ENCODE peak calls at places on chromosomes 2 and 18, in seven cellular contexts. One of them, this sample, is unnamed.

GRCh38 chr18:43081396-43081795 is 34.1 kb downstream of the RIT2 start:
- DNase-seq in GM23338: no peak
- DNase-seq in SK-N-SH: no peak
- DNase-seq in HepG2: no peak
- DNase-seq in A549: no peak
- DNase-seq in HL-60: no peak
- DNase-seq in K562: no peak
- DNase-seq in this sample: no peak

GRCh38 chr2:45786831-45787357 is 135.4 kb downstream of the PRKCE start:
- DNase-seq in GM23338: peak; percentile 25
- DNase-seq in SK-N-SH: no peak
- DNase-seq in A549: no peak
- DNase-seq in HL-60: no peak
- DNase-seq in HepG2: no peak
- DNase-seq in K562: no peak
- DNase-seq in this sample: no peak

GRCh38 chr2:140542627-140543026 is 1588.2 kb downstream of the LRP1B start:
- DNase-seq in SK-N-SH: no peak
- DNase-seq in A549: no peak
- DNase-seq in GM23338: no peak
- DNase-seq in HepG2: no peak
- DNase-seq in K562: no peak
- DNase-seq in HL-60: no peak
- DNase-seq in this sample: no peak

GRCh38 chr2:40129725-40130124 is 322.2 kb downstream of the SLC8A1 start:
- DNase-seq in K562: no peak
- DNase-seq in HL-60: no peak
- DNase-seq in GM23338: no peak
- DNase-seq in HepG2: no peak
- DNase-seq in SK-N-SH: no peak
- DNase-seq in A549: no peak
- DNase-seq in this sample: no peak

GRCh38 chr18:73918816-73919215 is 228.8 kb downstream of the FBXO15 start:
- DNase-seq in K562: no peak
- DNase-seq in HL-60: no peak
- DNase-seq in SK-N-SH: no peak
- DNase-seq in GM23338: no peak
- DNase-seq in HepG2: no peak
- DNase-seq in A549: no peak
- DNase-seq in this sample: no peak

GRCh38 chr2:188889187-188889586 is 85.0 kb upstream of the COL3A1 start:
- DNase-seq in GM23338: no peak
- DNase-seq in SK-N-SH: no peak
- DNase-seq in HL-60: no peak
- DNase-seq in K562: no peak
- DNase-seq in A549: no peak
- DNase-seq in HepG2: no peak
- DNase-seq in this sample: no peak

GRCh38 chr2:226794751-226795171 is 4.9 kb downstream of the IRS1 start:
- DNase-seq in HL-60: no peak
- DNase-seq in K562: no peak
- DNase-seq in GM23338: peak; percentile 43
- DNase-seq in SK-N-SH: peak; percentile 24
- DNase-seq in HepG2: no peak
- DNase-seq in A549: no peak
- DNase-seq in this sample: no peak

GRCh38 chr2:65576861-65577601 is 144.6 kb upstream of the SPRED2 start:
- DNase-seq in A549: peak; percentile 82
- DNase-seq in K562: no peak
- DNase-seq in GM23338: peak; percentile 22
- DNase-seq in SK-N-SH: no peak
- DNase-seq in HepG2: peak; percentile 91
- DNase-seq in HL-60: no peak
- DNase-seq in this sample: peak; percentile 84

GRCh38 chr2:178242552-178242883 is 48.2 kb downstream of the OSBPL6 start:
- DNase-seq in A549: no peak
- DNase-seq in GM23338: no peak
- DNase-seq in HL-60: no peak
- DNase-seq in HepG2: no peak
- DNase-seq in K562: no peak
- DNase-seq in SK-N-SH: no peak
- DNase-seq in this sample: no peak

GRCh38 chr2:128637481-128638155 is 318.9 kb upstream of the HS6ST1 start:
- DNase-seq in HL-60: no peak
- DNase-seq in A549: no peak
- DNase-seq in K562: no peak
- DNase-seq in HepG2: no peak
- DNase-seq in GM23338: no peak
- DNase-seq in SK-N-SH: no peak
- DNase-seq in this sample: no peak

GRCh38 chr2:116669782-116670181 is 1144.7 kb upstream of the DDX18 start:
- DNase-seq in HepG2: no peak
- DNase-seq in SK-N-SH: no peak
- DNase-seq in GM23338: no peak
- DNase-seq in K562: no peak
- DNase-seq in A549: no peak
- DNase-seq in HL-60: no peak
- DNase-seq in this sample: peak; percentile 10

DNA sequence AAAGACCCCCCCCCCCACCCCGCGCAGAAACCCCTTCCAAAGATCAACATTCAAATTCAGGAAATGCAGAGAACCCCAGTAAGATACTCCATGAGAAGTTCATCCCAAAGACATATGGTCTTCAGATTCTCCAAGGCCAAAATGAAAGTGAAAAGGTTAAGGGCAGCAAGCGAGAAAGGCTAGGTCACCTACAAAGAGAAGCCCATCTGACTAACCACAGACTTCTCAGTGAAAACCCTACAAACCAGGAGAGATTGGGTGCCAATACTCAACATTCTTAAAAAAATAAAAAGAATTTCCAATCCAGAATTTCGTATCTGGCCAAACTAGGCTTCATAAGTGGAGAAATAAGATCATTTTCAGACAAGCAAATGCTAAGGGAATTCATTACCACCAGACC is 175.2 kb downstream of the RND3 start:
- DNase-seq in K562: no peak
- DNase-seq in HepG2: no peak
- DNase-seq in HL-60: no peak
- DNase-seq in GM23338: no peak
- DNase-seq in A549: no peak
- DNase-seq in SK-N-SH: no peak
- DNase-seq in this sample: no peak
- TF ChIP-seq REST in K562: no peak
- TF ChIP-seq REST in HepG2: no peak
- TF ChIP-seq REST in HL-60: no peak
- TF ChIP-seq REST in GM23338: no peak
- TF ChIP-seq REST in A549: no peak
- TF ChIP-seq REST in SK-N-SH: no peak
- TF ChIP-seq REST in this sample: no peak

GRCh38 chr2:224498991-224499390 is 86.2 kb downstream of the CUL3 start:
- DNase-seq in HepG2: no peak
- DNase-seq in HL-60: no peak
- DNase-seq in K562: no peak
- DNase-seq in SK-N-SH: no peak
- DNase-seq in A549: no peak
- DNase-seq in GM23338: no peak
- DNase-seq in this sample: no peak
- TF ChIP-seq REST in HepG2: no peak
- TF ChIP-seq REST in HL-60: no peak
- TF ChIP-seq REST in K562: no peak
- TF ChIP-seq REST in SK-N-SH: no peak
- TF ChIP-seq REST in A549: no peak
- TF ChIP-seq REST in GM23338: no peak
- TF ChIP-seq REST in this sample: no peak

DNA sequence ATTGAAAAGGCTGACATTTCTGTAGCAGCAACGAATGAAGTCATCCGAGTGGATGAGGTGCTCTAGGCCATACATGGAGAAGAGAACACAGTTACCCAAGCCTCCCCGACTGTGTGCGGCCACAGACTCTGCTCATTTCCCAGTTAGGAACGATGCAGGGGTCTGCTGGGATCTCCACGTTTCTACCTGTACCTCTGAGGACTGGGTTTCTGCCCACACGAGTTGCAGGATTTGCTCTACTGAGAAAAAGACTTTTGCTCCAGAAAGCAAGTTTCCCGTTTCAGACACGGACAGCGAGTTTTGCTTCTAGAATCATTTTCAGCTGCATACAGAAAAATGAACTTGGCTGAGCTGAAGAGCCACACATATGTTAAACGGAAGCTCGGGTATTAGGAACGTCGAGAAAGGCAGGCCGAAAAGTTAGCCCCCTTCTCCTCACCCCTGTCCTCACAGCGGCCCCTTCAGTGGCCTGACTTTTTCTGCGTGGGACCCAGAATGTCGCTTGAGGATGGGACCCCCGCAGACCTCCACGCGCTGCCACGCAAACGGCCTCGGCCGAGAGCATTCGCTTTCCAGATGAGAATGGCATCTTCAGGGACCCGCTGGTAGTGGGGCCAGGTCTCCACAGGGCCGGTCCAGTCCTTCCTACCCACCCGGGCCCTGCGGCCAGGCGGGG is 582 bp upstream of the RAB31 start:
- DNase-seq in A549: no peak
- DNase-seq in K562: no peak
- DNase-seq in GM23338: peak; percentile 24
- DNase-seq in SK-N-SH: no peak
- DNase-seq in HepG2: no peak
- DNase-seq in HL-60: no peak
- DNase-seq in this sample: no peak
- TF ChIP-seq REST in A549: no peak
- TF ChIP-seq REST in K562: no peak
- TF ChIP-seq REST in GM23338: no peak
- TF ChIP-seq REST in SK-N-SH: no peak
- TF ChIP-seq REST in HepG2: no peak
- TF ChIP-seq REST in HL-60: no peak
- TF ChIP-seq REST in this sample: no peak

DNA sequence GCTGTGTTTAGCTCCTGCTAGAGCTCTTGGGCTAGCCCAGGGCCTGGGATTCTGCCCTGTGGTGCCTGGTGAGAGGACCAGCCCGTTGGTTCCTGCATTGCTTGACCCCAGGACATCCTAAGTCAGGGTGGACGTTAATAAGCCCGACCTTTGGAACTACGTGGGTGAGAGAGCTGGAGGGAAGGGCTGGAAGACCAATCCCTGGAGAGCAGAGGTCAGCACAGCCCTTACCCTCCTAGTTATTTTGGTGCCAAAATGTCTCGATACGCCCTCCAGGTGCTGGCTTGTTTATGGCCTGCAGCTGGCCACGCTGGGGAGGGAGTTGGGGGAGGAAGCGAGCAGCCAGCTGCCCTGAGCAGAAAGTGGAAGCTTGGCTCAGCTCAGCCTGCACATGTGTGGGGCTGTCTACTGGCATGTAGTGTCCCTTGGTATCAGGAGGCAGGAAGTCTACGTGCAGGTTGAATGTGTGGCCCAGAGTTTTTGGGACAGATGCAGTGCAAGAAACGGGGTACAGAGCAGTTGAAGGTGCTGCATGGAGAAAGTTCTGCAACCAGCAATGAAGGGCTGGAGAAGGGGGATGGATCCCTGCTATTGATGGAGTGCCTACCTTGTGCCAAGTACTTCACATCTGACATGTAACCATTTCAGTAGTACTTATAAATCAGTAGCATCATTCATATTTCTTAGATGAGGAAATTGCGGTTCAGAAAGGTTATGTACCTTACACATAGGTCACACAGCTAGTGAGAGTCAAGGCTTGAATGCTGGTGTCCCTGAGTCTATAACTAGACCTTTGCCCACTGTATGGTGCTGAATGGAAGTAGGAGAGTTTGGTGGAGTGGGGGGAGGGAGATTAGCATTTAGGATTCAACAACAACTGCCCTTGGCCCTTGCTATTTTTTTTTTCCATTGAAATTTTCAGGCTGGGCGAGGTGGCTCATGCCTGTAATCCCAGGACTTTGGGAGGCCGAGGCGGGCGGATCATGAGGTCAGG is 5.0 kb upstream of the DGKD start:
- DNase-seq in GM23338: no peak
- DNase-seq in A549: no peak
- DNase-seq in HepG2: peak; percentile 62
- DNase-seq in SK-N-SH: no peak
- DNase-seq in K562: no peak
- DNase-seq in HL-60: peak; percentile 61
- DNase-seq in this sample: no peak
- TF ChIP-seq REST in GM23338: no peak
- TF ChIP-seq REST in A549: no peak
- TF ChIP-seq REST in HepG2: no peak
- TF ChIP-seq REST in SK-N-SH: no peak
- TF ChIP-seq REST in K562: no peak
- TF ChIP-seq REST in HL-60: no peak
- TF ChIP-seq REST in this sample: no peak

This sample was measured in Panc1.